ENCODE peak calls at places on chromosomes 3 and 15, in four cellular contexts. S is activated CD4-positive, alpha-beta T cell treated with anti-CD3 and anti-CD28 coated beads, Interleukin-2, amount 50 U/mL, for 1 hour; T is effector CD4-positive, alpha-beta T cell; W is Right ventricle myocardium superior. A is an unnamed sample.

GRCh38 chr3:33439421-33440327 is 531 bp downstream of the UBP1 start:
- DNase-seq in S (peak; percentile 34), T (peak; percentile 27), W (peak; percentile 77), A (peak; percentile 82)

GRCh38 chr15:85689729-85690128 is 105.0 kb downstream of the KLHL25 start:
- DNase-seq in S (peak; percentile 63), T (peak; percentile 58), W (peak; percentile 53), A (no peak)

GRCh38 chr3:18761530-18761929 is 336.4 kb upstream of the SATB1 start:
- DNase-seq in S (no peak), T (no peak), W (no peak), A (no peak)

GRCh38 chr3:40024526-40024925 is 215.1 kb downstream of the MYRIP start:
- DNase-seq in S (no peak), T (no peak), W (no peak), A (no peak)

GRCh38 chr3:72888546-72889309 is 882 bp downstream of the GXYLT2 start:
- DNase-seq in S (no peak), T (no peak), W (no peak), A (no peak)

GRCh38 chr3:8539419-8539818 is 37.8 kb downstream of the LMCD1 start:
- DNase-seq in S (no peak), T (no peak), W (no peak), A (no peak)

GRCh38 chr15:39649765-39650164 is 68.9 kb downstream of the THBS1 start:
- DNase-seq in S (no peak), T (no peak), W (no peak), A (no peak)

GRCh38 chr3:187777331-187778046 is 32.2 kb upstream of the BCL6 start:
- DNase-seq in S (peak; percentile 6), T (peak; percentile 7), W (no peak), A (no peak)

GRCh38 chr15:29172742-29173725 is 96.6 kb downstream of the NSMCE3 start:
- DNase-seq in S (no peak), T (no peak), W (no peak), A (no peak)

GRCh38 chr3:54935869-54936268 is 8.0 kb upstream of the LRTM1 start:
- DNase-seq in S (no peak), T (no peak), W (no peak), A (no peak)

GRCh38 chr15:44028349-44028748 is 166.7 kb downstream of the FRMD5 start:
- DNase-seq in S (no peak), T (no peak), W (no peak), A (no peak)

GRCh38 chr3:13161021-13161759 is 88.0 kb upstream of the IQSEC1 start:
- DNase-seq in S (no peak), T (no peak), W (no peak), A (peak; percentile 44)

GRCh38 chr15:27324871-27325270 is 353.9 kb downstream of the GABRG3 start:
- DNase-seq in S (no peak), T (no peak), W (no peak), A (no peak)

GRCh38 chr3:82157952-82158351 is 396.5 kb upstream of the GBE1 start:
- DNase-seq in S (no peak), T (no peak), W (no peak), A (no peak)

GRCh38 chr15:40694706-40695468 is at the start of gene RAD51:
- DNase-seq in S (peak; percentile 91), T (peak; percentile 88), W (peak; percentile 96), A (peak; percentile 95)

GRCh38 chr3:100533176-100533575 is 40.8 kb downstream of the TMEM45A start:
- DNase-seq in S (no peak), T (no peak), W (no peak), A (no peak)

GRCh38 chr3:127490271-127491023 is 100.1 kb downstream of the TPRA1 start:
- DNase-seq in S (no peak), T (no peak), W (no peak), A (peak; percentile 48)

GRCh38 chr15:68991723-68992122 is 22.8 kb upstream of the NOX5 start:
- DNase-seq in S (no peak), T (no peak), W (no peak), A (no peak)

GRCh38 chr15:35206060-35206675 is 121.1 kb upstream of the NANOGP8 start:
- DNase-seq in S (no peak), T (no peak), W (no peak), A (no peak)

GRCh38 chr3:10956991-10957390 is 35.6 kb upstream of the SLC6A1 start:
- DNase-seq in S (no peak), T (no peak), W (no peak), A (no peak)

GRCh38 chr3:112092439-112093179 is 6.4 kb downstream of the C3orf52 start:
- DNase-seq in S (no peak), T (no peak), W (no peak), A (no peak)

GRCh38 chr15:47750030-47750739 is 32.9 kb downstream of the SEMA6D start:
- DNase-seq in S (no peak), T (no peak), W (no peak), A (no peak)

GRCh38 chr3:21392521-21392920 is 358.5 kb downstream of the ZNF385D start:
- DNase-seq in S (no peak), T (no peak), W (no peak), A (no peak)

GRCh38 chr15:25697586-25697985 is 165.5 kb downstream of the ATP10A start:
- DNase-seq in S (no peak), T (no peak), W (no peak), A (no peak)

GRCh38 chr3:38354588-38355344 is 8.2 kb downstream of the XYLB start:
- DNase-seq in S (no peak), T (no peak), W (no peak), A (no peak)

A was measured in sigmoid colon.